ENCODE peak calls at places on chromosomes 7 and 10, in eight cellular contexts. X is stromal cell of bone marrow, U is fibroblast of lung, E is posterior cingulate gyrus, B is brain microvascular endothelial cell, I is heart left ventricle, H is T-cell, Y is posterior vena cava. O is an unnamed sample.
A peak's percentile ranks its signal among the peaks of the same experiment; 100 is the strongest.

GRCh38 chr10:21349912-21350286 is 175.6 kb downstream of the SKIDA1 start:
- DNase-seq in X (no peak), U (no peak), E (no peak), B (no peak), I (no peak), H (no peak), Y (no peak), O (no peak)

GRCh38 chr7:3787717-3788311 is 486.8 kb downstream of the SDK1 start:
- DNase-seq in X (no peak), U (peak; percentile 34), E (no peak), B (peak; percentile 1), I (no peak), H (no peak), Y (no peak), O (no peak)

GRCh38 chr7:106153891-106154449 is 41.9 kb upstream of the SYPL1 start:
- DNase-seq in X (peak; percentile 62), U (peak; percentile 83), E (peak; percentile 96), B (peak; percentile 70), I (peak; percentile 73), H (peak; percentile 55), Y (peak; percentile 94), O (peak; percentile 77)

GRCh38 chr7:121761399-121761798 is 111.6 kb upstream of the PTPRZ1 start:
- DNase-seq in X (no peak), U (no peak), E (no peak), B (no peak), I (no peak), H (no peak), Y (no peak), O (no peak)

GRCh38 chr10:49619613-49620012 is 5.8 kb downstream of the CHAT start:
- DNase-seq in X (no peak), U (no peak), E (peak; percentile 44), B (no peak), I (no peak), H (no peak), Y (peak; percentile 22), O (no peak)

GRCh38 chr10:46060706-46061105 is 14.6 kb upstream of the MSMB start:
- DNase-seq in X (no peak), U (no peak), E (no peak), B (no peak), I (no peak), H (no peak), Y (no peak), O (no peak)

GRCh38 chr10:48448796-48449195 is 142.3 kb downstream of the MAPK8 start:
- DNase-seq in X (no peak), U (peak; percentile 58), E (no peak), B (peak; percentile 43), I (peak; percentile 14), H (no peak), Y (no peak), O (no peak)

GRCh38 chr7:99042957-99043356 is 101.0 kb downstream of the SMURF1 start:
- DNase-seq in X (no peak), U (no peak), E (no peak), B (peak; percentile 64), I (no peak), H (no peak), Y (no peak), O (no peak)

GRCh38 chr10:14548474-14548873 is 217.8 kb upstream of the FRMD4A start:
- DNase-seq in X (no peak), U (no peak), E (no peak), B (no peak), I (no peak), H (no peak), Y (no peak), O (no peak)

O was measured in substantia nigra.